ENCODE peak calls at places on chromosomes 16 and 17, in four cellular contexts. One of them, this sample, is unnamed.

GRCh38 chr17:45413498-45413923 is 19.2 kb downstream of the ARHGAP27 start:
- DNase-seq in D721Med: no peak
- DNase-seq in endothelial cell of umbilical vein: no peak
- DNase-seq in ACHN: no peak
- DNase-seq in this sample: no peak

GRCh38 chr17:80858301-80859003 is 133.2 kb upstream of the CHMP6 start:
- DNase-seq in D721Med: no peak
- DNase-seq in ACHN: no peak
- DNase-seq in endothelial cell of umbilical vein: no peak
- DNase-seq in this sample: no peak

GRCh38 chr17:19979917-19980770 is 2.5 kb upstream of the AKAP10 start:
- DNase-seq in endothelial cell of umbilical vein: peak; percentile 35
- DNase-seq in D721Med: peak; percentile 61
- DNase-seq in ACHN: no peak
- DNase-seq in this sample: no peak

GRCh38 chr17:3738562-3739295 is 15.0 kb downstream of the HASPIN start:
- DNase-seq in ACHN: peak; percentile 15
- DNase-seq in endothelial cell of umbilical vein: no peak
- DNase-seq in D721Med: no peak
- DNase-seq in this sample: no peak

GRCh38 chr16:12976936-12977335 is 75.5 kb downstream of the SHISA9 start:
- DNase-seq in D721Med: no peak
- DNase-seq in endothelial cell of umbilical vein: no peak
- DNase-seq in ACHN: peak; percentile 18
- DNase-seq in this sample: no peak

GRCh38 chr17:16953347-16953746 is 18.6 kb downstream of the TNFRSF13B start:
- DNase-seq in endothelial cell of umbilical vein: no peak
- DNase-seq in ACHN: no peak
- DNase-seq in D721Med: no peak
- DNase-seq in this sample: no peak

GRCh38 chr17:75565066-75565465 is 22.5 kb upstream of the MYO15B start:
- DNase-seq in ACHN: peak; percentile 67
- DNase-seq in endothelial cell of umbilical vein: no peak
- DNase-seq in D721Med: no peak
- DNase-seq in this sample: no peak

GRCh38 chr16:46783800-46784199 is 35.7 kb upstream of the MYLK3 start:
- DNase-seq in D721Med: no peak
- DNase-seq in endothelial cell of umbilical vein: no peak
- DNase-seq in ACHN: no peak
- DNase-seq in this sample: no peak

GRCh38 chr17:2373179-2373578 is 27.7 kb downstream of the MNT start:
- DNase-seq in endothelial cell of umbilical vein: no peak
- DNase-seq in ACHN: no peak
- DNase-seq in D721Med: no peak
- DNase-seq in this sample: no peak

This sample was measured in right atrium auricular region.